ENCODE peak calls at places on chromosomes 11 and 22, in six cellular contexts. Y is GM13977; R is CD8-positive, alpha-beta T cell; L is gastrocnemius medialis; Z is A549; X is tibial artery. K is an unnamed sample.

GRCh38 chr11:109728056-109728455 is 306.1 kb downstream of the C11orf87 start:
- DNase-seq in Y (no peak), R (no peak), L (no peak), Z (no peak), X (no peak), K (no peak)

GRCh38 chr11:65640483-65641207 is 2.7 kb downstream of the SIPA1 start:
- DNase-seq in Y (no peak), R (peak; percentile 73), L (no peak), Z (no peak), X (peak; percentile 54), K (no peak)

GRCh38 chr11:47235163-47235562 is 13.5 kb downstream of the ACP2 start:
- DNase-seq in Y (no peak), R (no peak), L (no peak), Z (no peak), X (no peak), K (no peak)

GRCh38 chr11:74123008-74123448 is 47.8 kb downstream of the C2CD3 start:
- DNase-seq in Y (no peak), R (no peak), L (no peak), Z (peak; percentile 29), X (no peak), K (peak; percentile 35)

GRCh38 chr22:41910599-41911291 is 4.1 kb downstream of the SHISA8 start:
- DNase-seq in Y (peak; percentile 70), R (peak; percentile 62), L (peak; percentile 29), Z (no peak), X (no peak), K (no peak)

GRCh38 chr22:46028069-46028991 is 51.4 kb upstream of the WNT7B start:
- DNase-seq in Y (no peak), R (no peak), L (no peak), Z (no peak), X (peak; percentile 13), K (no peak)

GRCh38 chr11:125429174-125429707 is 66.8 kb downstream of the FEZ1 start:
- DNase-seq in Y (peak; percentile 74), R (peak; percentile 56), L (peak; percentile 42), Z (peak; percentile 38), X (peak; percentile 40), K (peak; percentile 55)

GRCh38 chr11:27444801-27445215 is 27.8 kb downstream of the LGR4 start:
- DNase-seq in Y (no peak), R (no peak), L (no peak), Z (no peak), X (no peak), K (no peak)

GRCh38 chr22:36740716-36741115 is 35.2 kb downstream of the IFT27 start:
- DNase-seq in Y (no peak), R (no peak), L (no peak), Z (no peak), X (no peak), K (no peak)

GRCh38 chr11:112526699-112527410 is 266.2 kb upstream of the PLET1 start:
- DNase-seq in Y (no peak), R (no peak), L (no peak), Z (no peak), X (no peak), K (no peak)

GRCh38 chr22:42868751-42869251 is 11.7 kb upstream of the ARFGAP3 start:
- DNase-seq in Y (no peak), R (no peak), L (peak; percentile 89), Z (no peak), X (peak; percentile 53), K (peak; percentile 17)

GRCh38 chr22:27151407-27151806 is 494.0 kb downstream of the MIAT start:
- DNase-seq in Y (no peak), R (no peak), L (no peak), Z (no peak), X (no peak), K (no peak)

GRCh38 chr11:1174441-1175370 is 17.0 kb downstream of the MUC5AC start:
- DNase-seq in Y (no peak), R (no peak), L (no peak), Z (no peak), X (no peak), K (no peak)

DNA sequence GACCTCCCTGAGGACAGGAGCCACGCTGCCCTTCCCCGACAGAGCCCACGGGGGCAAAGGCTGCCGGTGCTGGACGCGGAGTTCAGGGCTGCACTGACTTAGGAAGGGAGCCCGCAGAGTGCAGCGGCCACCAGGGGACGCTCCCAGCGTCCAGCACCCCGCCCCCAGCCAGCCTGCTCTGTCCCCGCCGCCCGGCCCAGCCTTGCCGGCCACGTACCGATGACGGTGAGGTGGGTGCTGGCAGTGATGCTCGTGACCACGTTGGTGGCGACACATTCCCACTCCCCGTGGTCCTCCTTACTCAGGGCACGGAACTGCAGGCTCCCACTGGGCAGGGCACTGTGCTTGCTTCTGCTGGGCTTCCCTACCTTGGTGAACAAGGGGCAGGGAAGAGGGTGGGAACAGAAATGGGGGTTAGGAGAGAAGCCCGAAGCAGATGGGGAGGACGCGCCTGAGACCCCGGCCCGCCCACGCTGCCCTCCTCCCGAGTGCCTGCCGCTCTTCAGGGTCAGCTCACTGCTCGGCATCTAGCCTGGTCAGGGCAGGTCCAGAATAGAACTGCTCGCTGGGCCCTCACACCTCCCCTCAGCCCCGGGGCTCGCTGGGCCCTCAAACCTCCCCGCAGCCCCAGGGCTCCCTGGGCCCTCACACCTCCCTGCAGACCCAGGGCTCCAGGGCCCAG is 25.9 kb downstream of the IGSF9B start:
- DNase-seq in Y (no peak), R (no peak), L (no peak), Z (peak; percentile 54), X (no peak), K (no peak)
- TF ChIP-seq CTCF in Y (peak; percentile 20), R (no peak), L (no peak), Z (peak; percentile 39), X (peak; percentile 44), K (peak; percentile 15)

DNA sequence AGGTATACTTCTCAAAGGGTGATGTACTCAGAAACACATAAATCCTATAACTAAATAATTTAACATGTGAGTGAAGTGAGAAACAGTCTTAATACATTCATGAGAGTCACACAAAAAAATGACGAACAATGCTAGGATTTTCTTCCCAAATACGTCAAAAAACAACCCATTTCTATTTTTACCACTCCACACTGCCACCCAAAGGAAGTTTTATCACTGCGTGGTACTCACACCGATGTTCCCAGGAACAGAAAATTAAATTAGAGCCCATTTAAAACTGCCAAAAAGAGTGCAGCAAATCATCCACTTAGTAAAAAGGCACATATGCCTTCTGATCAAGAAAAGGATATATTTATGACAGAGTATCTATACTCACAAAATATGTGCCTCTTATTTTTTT is 710.9 kb upstream of the FAT3 start:
- DNase-seq in Y (no peak), R (no peak), L (no peak), Z (no peak), X (no peak), K (no peak)
- TF ChIP-seq CTCF in Y (no peak), R (no peak), L (no peak), Z (peak; percentile 42), X (no peak), K (peak; percentile 17)

GRCh38 chr11:94544832-94545640 is 1.3 kb downstream of the FUT4 start:
- DNase-seq in Y (no peak), R (no peak), L (no peak), Z (no peak), X (peak; percentile 31), K (no peak)

GRCh38 chr11:94543695-94544581 is at the start of gene FUT4:
- DNase-seq in Y (peak; percentile 88), R (peak; percentile 81), L (peak; percentile 74), Z (peak; percentile 66), X (peak; percentile 82), K (peak; percentile 74)

GRCh38 chr11:94546886-94547285 is 3.2 kb downstream of the FUT4 start:
- DNase-seq in Y (no peak), R (no peak), L (no peak), Z (no peak), X (no peak), K (no peak)

GRCh38 chr11:94545641-94546470 is 2.1 kb downstream of the FUT4 start:
- DNase-seq in Y (no peak), R (no peak), L (no peak), Z (no peak), X (no peak), K (no peak)

GRCh38 chr11:94544582-94544831 is 786 bp downstream of the FUT4 start:
- DNase-seq in Y (no peak), R (no peak), L (no peak), Z (no peak), X (no peak), K (no peak)
- TF ChIP-seq CTCF in Y (no peak), R (no peak), L (no peak), Z (no peak), X (no peak), K (no peak)

DNA sequence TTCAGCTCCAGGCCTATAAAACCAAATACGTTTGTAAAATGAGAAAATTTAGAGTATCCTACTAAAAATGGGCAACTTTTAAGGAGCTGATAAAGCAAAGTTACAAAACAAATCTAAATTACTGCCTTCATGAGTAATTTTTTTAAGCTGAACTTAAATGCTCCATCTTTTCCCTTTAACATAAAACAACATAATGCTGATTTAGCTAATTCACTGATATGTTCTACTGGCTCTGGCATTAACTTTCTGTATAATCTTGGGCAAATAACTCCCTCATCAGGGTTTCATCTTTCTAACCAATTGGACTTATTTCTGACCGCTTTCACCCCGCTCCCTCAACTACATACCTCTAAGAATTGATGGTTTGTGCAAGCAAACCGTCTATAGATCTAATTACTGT is 367 bp downstream of the OR10A3 start:
- DNase-seq in Y (no peak), R (no peak), L (no peak), Z (no peak), X (no peak), K (no peak)
- TF ChIP-seq CTCF in Y (no peak), R (no peak), L (no peak), Z (no peak), X (no peak), K (no peak)

GRCh38 chr22:20792221-20792965 is 18.5 kb downstream of the SERPIND1 start:
- DNase-seq in Y (no peak), R (no peak), L (no peak), Z (no peak), X (no peak), K (no peak)

GRCh38 chr22:20793386-20794131 is 19.6 kb downstream of the SERPIND1 start:
- DNase-seq in Y (no peak), R (no peak), L (no peak), Z (no peak), X (no peak), K (no peak)

GRCh38 chr22:20794132-20794990 is 20.4 kb downstream of the SERPIND1 start:
- DNase-seq in Y (no peak), R (no peak), L (no peak), Z (no peak), X (no peak), K (no peak)

GRCh38 chr22:20795014-20795413 is 21.1 kb downstream of the SERPIND1 start:
- DNase-seq in Y (no peak), R (no peak), L (no peak), Z (no peak), X (no peak), K (no peak)

GRCh38 chr22:20792966-20793332 is 19.0 kb downstream of the SERPIND1 start:
- DNase-seq in Y (no peak), R (no peak), L (no peak), Z (no peak), X (no peak), K (no peak)
- TF ChIP-seq CTCF in Y (no peak), R (no peak), L (no peak), Z (no peak), X (no peak), K (no peak)